ENCODE peak calls at places on chromosomes 4 and X, in five cellular contexts. T, Y, H, I and A are unnamed samples.

GRCh38 chrX:17529349-17529748 is 154.3 kb downstream of the NHS start:
- DNase-seq in H (no peak), I (no peak), T (no peak), Y (no peak), A (no peak)

GRCh38 chrX:108167211-108167872 is 75.8 kb downstream of the ATG4A start:
- DNase-seq in I (peak; percentile 64), H (peak; percentile 33), Y (no peak), T (no peak), A (no peak)

GRCh38 chrX:27439771-27440170 is 23.4 kb downstream of the PPP4R3C start:
- DNase-seq in I (no peak), T (no peak), Y (no peak), H (no peak), A (no peak)

GRCh38 chrX:136767104-136767941 is 13.4 kb downstream of the ARHGEF6 start:
- DNase-seq in T (peak; percentile 39), H (peak; percentile 2), Y (peak; percentile 82), I (peak; percentile 28), A (peak; percentile 71)

GRCh38 chr4:106238819-106239420 is 77.1 kb downstream of the TBCK start:
- DNase-seq in Y (no peak), H (peak; percentile 36), T (no peak), I (peak; percentile 62), A (no peak)

GRCh38 chr4:148124512-148124911 is 317.7 kb downstream of the NR3C2 start:
- DNase-seq in H (no peak), I (no peak), T (no peak), Y (no peak), A (no peak)

GRCh38 chr4:127143460-127144190 is 489.1 kb upstream of the INTU start:
- DNase-seq in T (no peak), H (peak; percentile 3), Y (no peak), I (peak; percentile 40), A (no peak)

GRCh38 chrX:130186645-130187044 is 14.9 kb downstream of the RAB33A start:
- DNase-seq in Y (no peak), I (no peak), H (no peak), T (no peak), A (no peak)

GRCh38 chr4:72489267-72489666 is 79.8 kb downstream of the ADAMTS3 start:
- DNase-seq in H (peak; percentile 36), I (peak; percentile 93), Y (no peak), T (no peak), A (no peak)

GRCh38 chr4:113885291-113885690 is 94.2 kb downstream of the ARSJ start:
- DNase-seq in I (no peak), H (no peak), Y (no peak), T (no peak), A (no peak)

GRCh38 chrX:83416273-83416672 is 91.8 kb upstream of the POU3F4 start:
- DNase-seq in Y (no peak), I (peak; percentile 14), H (no peak), T (no peak), A (no peak)

GRCh38 chr4:22191565-22192301 is 243.2 kb upstream of the KCNIP4 start:
- DNase-seq in H (no peak), Y (no peak), I (no peak), T (no peak), A (no peak)

GRCh38 chrX:151901821-151902220 is 10.9 kb upstream of the MAGEA4 start:
- DNase-seq in T (no peak), H (no peak), I (no peak), Y (no peak), A (no peak)

GRCh38 chr4:678331-678734 is 4.0 kb downstream of the MYL5 start:
- DNase-seq in T (no peak), H (no peak), Y (no peak), I (no peak), A (no peak)

GRCh38 chrX:16444353-16444752 is 205.6 kb upstream of the S100G start:
- DNase-seq in T (no peak), I (peak; percentile 40), H (no peak), Y (no peak), A (no peak)

GRCh38 chrX:65451663-65452062 is 82.9 kb downstream of the LAS1L start:
- DNase-seq in T (no peak), H (peak; percentile 0), Y (no peak), I (peak; percentile 44), A (no peak)
- TF ChIP-seq CTCF in T (peak; percentile 62), H (peak; percentile 49), Y (no peak), I (peak; percentile 53), A (peak; percentile 74)

GRCh38 chrX:71420686-71421085 is 54.5 kb downstream of the TAF1 start:
- DNase-seq in T (no peak), I (no peak), Y (no peak), H (no peak), A (no peak)
- TF ChIP-seq CTCF in T (no peak), I (no peak), Y (no peak), H (no peak), A (no peak)

GRCh38 chr4:54384152-54384551 is 155.1 kb downstream of the PDGFRA start:
- DNase-seq in T (no peak), H (no peak), I (no peak), Y (no peak), A (no peak)

GRCh38 chr4:54382623-54383022 is 153.5 kb downstream of the PDGFRA start:
- DNase-seq in H (no peak), T (no peak), Y (no peak), I (peak; percentile 29), A (no peak)

GRCh38 chr4:54386693-54387092 is 157.6 kb downstream of the PDGFRA start:
- DNase-seq in T (no peak), I (no peak), H (no peak), Y (no peak), A (no peak)

GRCh38 chr4:54386270-54386669 is 157.2 kb downstream of the PDGFRA start:
- DNase-seq in Y (no peak), T (no peak), H (no peak), I (no peak), A (no peak)

GRCh38 chr4:54384563-54384962 is 155.5 kb downstream of the PDGFRA start:
- DNase-seq in Y (no peak), T (no peak), I (peak; percentile 54), H (peak; percentile 13), A (no peak)
- TF ChIP-seq CTCF in Y (peak; percentile 26), T (peak; percentile 50), I (peak; percentile 57), H (no peak), A (peak; percentile 52)

GRCh38 chrX:135572436-135572835 is 52.0 kb downstream of the INTS6L start:
- DNase-seq in Y (no peak), T (no peak), I (no peak), H (no peak), A (no peak)
- TF ChIP-seq CTCF in Y (peak; percentile 15), T (peak; percentile 32), I (peak; percentile 37), H (peak; percentile 37), A (peak; percentile 71)